ENCODE peak calls at places on chromosomes 13 and 19, in ten cellular contexts. One of them, this sample, is unnamed.

GRCh38 chr13:91922969-91923592 is 524.7 kb downstream of the GPC5 start:
- DNase-seq in K562: no peak
- DNase-seq in H1: no peak
- DNase-seq in ascending aorta: no peak
- DNase-seq in AG09309: no peak
- DNase-seq in left lung: no peak
- DNase-seq in fibroblast of pulmonary artery: peak
- DNase-seq in type B pancreatic cell: no peak
- DNase-seq in IMR-90: no peak
- DNase-seq in HepG2: peak
- DNase-seq in this sample: no peak

GRCh38 chr19:2627319-2627829 is 75.1 kb downstream of the GNG7 start:
- DNase-seq in K562: no peak
- DNase-seq in H1: no peak
- DNase-seq in ascending aorta: peak
- DNase-seq in AG09309: peak
- DNase-seq in left lung: peak
- DNase-seq in fibroblast of pulmonary artery: peak
- DNase-seq in type B pancreatic cell: no peak
- DNase-seq in IMR-90: peak
- DNase-seq in HepG2: peak
- DNase-seq in this sample: peak

GRCh38 chr13:73090116-73090811 is 31.5 kb downstream of the KLF5 start:
- DNase-seq in K562: peak
- DNase-seq in H1: peak
- DNase-seq in ascending aorta: no peak
- DNase-seq in AG09309: peak
- DNase-seq in left lung: peak
- DNase-seq in fibroblast of pulmonary artery: peak
- DNase-seq in type B pancreatic cell: no peak
- DNase-seq in IMR-90: peak
- DNase-seq in HepG2: peak
- DNase-seq in this sample: no peak

GRCh38 chr13:85137516-85137915 is 661.7 kb downstream of the SLITRK6 start:
- DNase-seq in K562: no peak
- DNase-seq in H1: no peak
- DNase-seq in ascending aorta: no peak
- DNase-seq in AG09309: no peak
- DNase-seq in left lung: no peak
- DNase-seq in fibroblast of pulmonary artery: no peak
- DNase-seq in type B pancreatic cell: no peak
- DNase-seq in IMR-90: no peak
- DNase-seq in HepG2: no peak
- DNase-seq in this sample: no peak

GRCh38 chr13:104086205-104086604 is 1020.0 kb upstream of the SLC10A2 start:
- DNase-seq in K562: no peak
- DNase-seq in H1: no peak
- DNase-seq in ascending aorta: no peak
- DNase-seq in AG09309: no peak
- DNase-seq in left lung: no peak
- DNase-seq in fibroblast of pulmonary artery: peak
- DNase-seq in type B pancreatic cell: no peak
- DNase-seq in IMR-90: peak
- DNase-seq in HepG2: no peak
- DNase-seq in this sample: no peak

GRCh38 chr13:46556380-46556779 is 3.4 kb downstream of the LRCH1 start:
- DNase-seq in K562: no peak
- DNase-seq in H1: no peak
- DNase-seq in ascending aorta: no peak
- DNase-seq in AG09309: no peak
- DNase-seq in left lung: no peak
- DNase-seq in fibroblast of pulmonary artery: no peak
- DNase-seq in type B pancreatic cell: no peak
- DNase-seq in IMR-90: no peak
- DNase-seq in HepG2: no peak
- DNase-seq in this sample: no peak

GRCh38 chr13:59538512-59538911 is 625.2 kb downstream of the DIAPH3 start:
- DNase-seq in K562: no peak
- DNase-seq in H1: no peak
- DNase-seq in ascending aorta: no peak
- DNase-seq in AG09309: no peak
- DNase-seq in left lung: no peak
- DNase-seq in fibroblast of pulmonary artery: no peak
- DNase-seq in type B pancreatic cell: no peak
- DNase-seq in IMR-90: no peak
- DNase-seq in HepG2: no peak
- DNase-seq in this sample: no peak

GRCh38 chr19:45613926-45614725 is 12.1 kb upstream of the GPR4 start:
- DNase-seq in K562: no peak
- DNase-seq in H1: no peak
- DNase-seq in ascending aorta: no peak
- DNase-seq in AG09309: peak
- DNase-seq in left lung: no peak
- DNase-seq in fibroblast of pulmonary artery: peak
- DNase-seq in type B pancreatic cell: no peak
- DNase-seq in IMR-90: peak
- DNase-seq in HepG2: no peak
- DNase-seq in this sample: peak

DNA sequence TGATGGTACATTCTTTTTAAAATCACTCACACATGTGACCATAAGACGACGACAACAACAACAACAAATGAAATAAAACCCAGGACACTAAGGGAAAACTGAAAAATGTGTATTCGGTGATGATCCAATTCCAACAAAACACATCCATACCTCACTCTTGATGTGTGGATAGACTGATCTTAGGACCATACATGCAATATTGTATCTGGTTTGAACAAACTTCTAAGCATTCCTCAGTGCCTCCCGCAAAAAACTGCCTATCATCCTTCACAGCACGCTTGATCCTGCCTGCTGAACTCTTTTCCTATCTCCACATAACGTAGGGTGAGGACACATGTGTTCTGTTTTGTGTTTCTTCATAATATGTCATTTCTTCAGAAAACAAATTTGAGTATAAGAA is 415.2 kb downstream of the KCTD12 start:
- DNase-seq in K562: no peak
- DNase-seq in H1: no peak
- DNase-seq in ascending aorta: no peak
- DNase-seq in AG09309: no peak
- DNase-seq in left lung: no peak
- DNase-seq in fibroblast of pulmonary artery: no peak
- DNase-seq in type B pancreatic cell: no peak
- DNase-seq in IMR-90: no peak
- DNase-seq in HepG2: no peak
- DNase-seq in this sample: no peak
- TF ChIP-seq CTCF in K562: no peak
- TF ChIP-seq CTCF in H1: no peak
- TF ChIP-seq CTCF in ascending aorta: no peak
- TF ChIP-seq CTCF in AG09309: no peak
- TF ChIP-seq CTCF in left lung: no peak
- TF ChIP-seq CTCF in fibroblast of pulmonary artery: no peak
- TF ChIP-seq CTCF in type B pancreatic cell: no peak
- TF ChIP-seq CTCF in IMR-90: no peak
- TF ChIP-seq CTCF in HepG2: no peak
- TF ChIP-seq CTCF in this sample: no peak

DNA sequence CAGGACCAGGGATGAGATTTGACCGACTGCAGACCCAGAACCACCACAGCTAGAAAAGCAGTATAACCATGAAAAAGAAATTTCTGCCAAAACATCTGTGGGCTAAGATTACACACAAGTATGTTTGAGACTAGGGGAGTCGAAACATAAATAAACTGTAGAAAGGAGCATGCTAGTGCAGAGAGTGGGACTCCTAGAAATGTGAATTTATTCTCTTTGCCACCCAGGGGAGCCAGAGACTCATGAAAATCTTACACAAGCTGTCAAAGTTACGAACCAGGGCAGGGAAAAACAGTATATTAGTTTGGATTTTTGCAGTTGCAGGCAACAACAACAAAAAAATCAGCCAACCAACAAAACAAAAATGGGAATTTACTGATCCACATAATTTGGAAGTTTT is 12.3 kb upstream of the HSPH1 start:
- DNase-seq in K562: no peak
- DNase-seq in H1: no peak
- DNase-seq in ascending aorta: no peak
- DNase-seq in AG09309: no peak
- DNase-seq in left lung: no peak
- DNase-seq in fibroblast of pulmonary artery: peak
- DNase-seq in type B pancreatic cell: no peak
- DNase-seq in IMR-90: peak
- DNase-seq in HepG2: peak
- DNase-seq in this sample: no peak
- TF ChIP-seq CTCF in K562: peak
- TF ChIP-seq CTCF in H1: no peak
- TF ChIP-seq CTCF in ascending aorta: no peak
- TF ChIP-seq CTCF in AG09309: peak
- TF ChIP-seq CTCF in left lung: no peak
- TF ChIP-seq CTCF in fibroblast of pulmonary artery: peak
- TF ChIP-seq CTCF in type B pancreatic cell: peak
- TF ChIP-seq CTCF in IMR-90: peak
- TF ChIP-seq CTCF in HepG2: peak
- TF ChIP-seq CTCF in this sample: no peak

GRCh38 chr19:44551850-44552249 is 22.4 kb upstream of the CEACAM20 start:
- DNase-seq in K562: no peak
- DNase-seq in H1: no peak
- DNase-seq in ascending aorta: no peak
- DNase-seq in AG09309: no peak
- DNase-seq in left lung: no peak
- DNase-seq in fibroblast of pulmonary artery: no peak
- DNase-seq in type B pancreatic cell: no peak
- DNase-seq in IMR-90: no peak
- DNase-seq in HepG2: no peak
- DNase-seq in this sample: no peak

GRCh38 chr19:44553478-44554171 is 24.1 kb upstream of the CEACAM20 start:
- DNase-seq in K562: peak
- DNase-seq in H1: no peak
- DNase-seq in ascending aorta: no peak
- DNase-seq in AG09309: no peak
- DNase-seq in left lung: no peak
- DNase-seq in fibroblast of pulmonary artery: peak
- DNase-seq in type B pancreatic cell: no peak
- DNase-seq in IMR-90: no peak
- DNase-seq in HepG2: no peak
- DNase-seq in this sample: no peak

GRCh38 chr19:44549507-44549906 is 20.0 kb upstream of the CEACAM20 start:
- DNase-seq in K562: no peak
- DNase-seq in H1: no peak
- DNase-seq in ascending aorta: no peak
- DNase-seq in AG09309: no peak
- DNase-seq in left lung: no peak
- DNase-seq in fibroblast of pulmonary artery: no peak
- DNase-seq in type B pancreatic cell: no peak
- DNase-seq in IMR-90: no peak
- DNase-seq in HepG2: no peak
- DNase-seq in this sample: no peak

GRCh38 chr19:44554641-44555246 is 25.3 kb upstream of the CEACAM20 start:
- DNase-seq in K562: no peak
- DNase-seq in H1: no peak
- DNase-seq in ascending aorta: no peak
- DNase-seq in AG09309: no peak
- DNase-seq in left lung: no peak
- DNase-seq in fibroblast of pulmonary artery: no peak
- DNase-seq in type B pancreatic cell: no peak
- DNase-seq in IMR-90: no peak
- DNase-seq in HepG2: no peak
- DNase-seq in this sample: no peak

DNA sequence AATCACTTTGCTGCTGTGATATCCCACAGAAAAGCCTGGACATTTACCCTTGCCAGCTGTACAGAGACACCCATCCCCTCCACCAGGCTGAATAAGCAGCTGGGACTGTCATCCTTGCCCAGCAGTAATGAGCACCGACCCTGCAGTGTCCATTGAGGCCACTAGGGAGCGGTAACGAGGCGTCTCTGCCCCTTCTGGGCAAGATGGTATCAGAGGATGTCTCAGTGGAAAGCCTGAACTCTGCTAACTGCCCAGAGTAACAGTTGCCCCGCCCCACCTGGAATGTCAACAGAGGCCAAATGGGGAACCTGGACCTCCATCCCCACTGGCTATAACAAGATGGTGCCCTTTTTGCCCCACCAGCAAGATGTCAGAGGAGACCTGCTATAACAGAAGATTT is 22.8 kb upstream of the CEACAM20 start:
- DNase-seq in K562: peak
- DNase-seq in H1: peak
- DNase-seq in ascending aorta: no peak
- DNase-seq in AG09309: no peak
- DNase-seq in left lung: no peak
- DNase-seq in fibroblast of pulmonary artery: peak
- DNase-seq in type B pancreatic cell: no peak
- DNase-seq in IMR-90: no peak
- DNase-seq in HepG2: peak
- DNase-seq in this sample: no peak
- TF ChIP-seq CTCF in K562: peak
- TF ChIP-seq CTCF in H1: peak
- TF ChIP-seq CTCF in ascending aorta: no peak
- TF ChIP-seq CTCF in AG09309: peak
- TF ChIP-seq CTCF in left lung: peak
- TF ChIP-seq CTCF in fibroblast of pulmonary artery: peak
- TF ChIP-seq CTCF in type B pancreatic cell: peak
- TF ChIP-seq CTCF in IMR-90: peak
- TF ChIP-seq CTCF in HepG2: peak
- TF ChIP-seq CTCF in this sample: peak

GRCh38 chr19:13763300-13763699 is 1.0 kb upstream of the MRI1 start:
- DNase-seq in K562: no peak
- DNase-seq in H1: no peak
- DNase-seq in ascending aorta: no peak
- DNase-seq in AG09309: no peak
- DNase-seq in left lung: no peak
- DNase-seq in fibroblast of pulmonary artery: no peak
- DNase-seq in type B pancreatic cell: no peak
- DNase-seq in IMR-90: no peak
- DNase-seq in HepG2: no peak
- DNase-seq in this sample: peak

GRCh38 chr19:13762635-13763235 is 1.6 kb upstream of the MRI1 start:
- DNase-seq in K562: no peak
- DNase-seq in H1: no peak
- DNase-seq in ascending aorta: no peak
- DNase-seq in AG09309: no peak
- DNase-seq in left lung: no peak
- DNase-seq in fibroblast of pulmonary artery: no peak
- DNase-seq in type B pancreatic cell: no peak
- DNase-seq in IMR-90: no peak
- DNase-seq in HepG2: no peak
- DNase-seq in this sample: no peak

GRCh38 chr19:13758795-13759194 is 5.5 kb upstream of the MRI1 start:
- DNase-seq in K562: no peak
- DNase-seq in H1: no peak
- DNase-seq in ascending aorta: no peak
- DNase-seq in AG09309: no peak
- DNase-seq in left lung: no peak
- DNase-seq in fibroblast of pulmonary artery: no peak
- DNase-seq in type B pancreatic cell: no peak
- DNase-seq in IMR-90: no peak
- DNase-seq in HepG2: no peak
- DNase-seq in this sample: no peak

GRCh38 chr19:13764101-13764807 is at the start of gene MRI1:
- DNase-seq in K562: peak
- DNase-seq in H1: no peak
- DNase-seq in ascending aorta: no peak
- DNase-seq in AG09309: no peak
- DNase-seq in left lung: peak
- DNase-seq in fibroblast of pulmonary artery: peak
- DNase-seq in type B pancreatic cell: peak
- DNase-seq in IMR-90: peak
- DNase-seq in HepG2: peak
- DNase-seq in this sample: peak

DNA sequence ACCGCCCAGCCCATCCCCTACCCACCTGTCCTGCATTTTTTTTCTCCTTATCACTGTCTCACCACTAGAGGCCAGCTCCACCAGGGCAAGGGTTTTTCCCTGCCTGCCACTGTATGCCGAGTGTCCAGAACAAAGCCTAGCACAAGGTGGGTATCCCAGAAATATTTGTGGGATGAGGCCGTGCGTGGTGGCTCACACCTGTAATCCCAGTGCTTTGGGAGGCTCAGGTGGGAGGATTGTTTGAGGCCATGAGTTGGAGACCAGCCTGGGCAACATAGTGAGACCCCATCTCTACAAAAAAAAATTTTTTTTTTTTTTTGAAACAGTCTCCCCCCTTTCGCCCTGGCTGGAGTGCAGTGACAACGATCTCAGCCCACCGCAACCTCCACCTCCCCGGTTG is 2.9 kb upstream of the MRI1 start:
- DNase-seq in K562: no peak
- DNase-seq in H1: no peak
- DNase-seq in ascending aorta: no peak
- DNase-seq in AG09309: no peak
- DNase-seq in left lung: no peak
- DNase-seq in fibroblast of pulmonary artery: no peak
- DNase-seq in type B pancreatic cell: no peak
- DNase-seq in IMR-90: no peak
- DNase-seq in HepG2: no peak
- DNase-seq in this sample: no peak
- TF ChIP-seq CTCF in K562: no peak
- TF ChIP-seq CTCF in H1: no peak
- TF ChIP-seq CTCF in ascending aorta: no peak
- TF ChIP-seq CTCF in AG09309: no peak
- TF ChIP-seq CTCF in left lung: no peak
- TF ChIP-seq CTCF in fibroblast of pulmonary artery: no peak
- TF ChIP-seq CTCF in type B pancreatic cell: peak
- TF ChIP-seq CTCF in IMR-90: no peak
- TF ChIP-seq CTCF in HepG2: no peak
- TF ChIP-seq CTCF in this sample: no peak

This sample was measured in GM10248.